ENCODE peak calls at places on chromosomes 1 and 21, in ten cellular contexts. A is foreskin fibroblast, F is neural progenitor cell, D is SJSA1, U is upper lobe of right lung, V is WERI-Rb-1, T is fibroblast of villous mesenchyme, P is SK-N-SH, G is small intestine, S is astrocyte. I is an unnamed sample.

GRCh38 chr1:155186266-155186954 is 12.8 kb downstream of the TRIM46 start:
- DNase-seq in A (no peak), F (no peak), D (no peak), U (no peak), V (no peak), T (no peak), P (no peak), G (peak; percentile 36), S (no peak), I (no peak)

GRCh38 chr1:204503122-204503912 is 8.7 kb upstream of the PIK3C2B start:
- DNase-seq in A (peak; percentile 82), F (peak; percentile 69), D (peak; percentile 43), U (no peak), V (no peak), T (peak; percentile 81), P (no peak), G (peak; percentile 85), S (peak; percentile 29), I (peak; percentile 20)

GRCh38 chr21:44513389-44514217 is 26.4 kb downstream of the KRTAP10-1 start:
- DNase-seq in A (no peak), F (no peak), D (no peak), U (no peak), V (no peak), T (no peak), P (no peak), G (peak; percentile 32), S (no peak), I (no peak)

GRCh38 chr1:22831729-22832413 is 121.2 kb downstream of the EPHB2 start:
- DNase-seq in A (peak; percentile 96), F (no peak), D (peak; percentile 79), U (no peak), V (no peak), T (peak; percentile 81), P (no peak), G (peak; percentile 92), S (peak; percentile 94), I (no peak)

GRCh38 chr1:99675994-99676393 is 30.1 kb downstream of the PALMD start:
- DNase-seq in A (no peak), F (no peak), D (no peak), U (no peak), V (no peak), T (no peak), P (no peak), G (no peak), S (no peak), I (no peak)

GRCh38 chr1:185400057-185400456 is 83.0 kb upstream of the IVNS1ABP start:
- DNase-seq in A (peak; percentile 80), F (no peak), D (peak; percentile 43), U (no peak), V (no peak), T (peak; percentile 29), P (no peak), G (no peak), S (peak; percentile 83), I (no peak)

GRCh38 chr1:18913065-18913502 is 10.7 kb upstream of the ALDH4A1 start:
- DNase-seq in A (peak; percentile 93), F (peak; percentile 90), D (peak; percentile 82), U (peak; percentile 92), V (peak; percentile 91), T (peak; percentile 84), P (peak; percentile 95), G (peak; percentile 63), S (peak; percentile 61), I (peak; percentile 47)

GRCh38 chr1:234154320-234155251 is 218.7 kb upstream of the COA6 start:
- DNase-seq in A (peak; percentile 56), F (peak; percentile 84), D (peak; percentile 48), U (no peak), V (peak; percentile 68), T (peak; percentile 70), P (peak; percentile 71), G (peak; percentile 43), S (peak; percentile 64), I (no peak)

DNA sequence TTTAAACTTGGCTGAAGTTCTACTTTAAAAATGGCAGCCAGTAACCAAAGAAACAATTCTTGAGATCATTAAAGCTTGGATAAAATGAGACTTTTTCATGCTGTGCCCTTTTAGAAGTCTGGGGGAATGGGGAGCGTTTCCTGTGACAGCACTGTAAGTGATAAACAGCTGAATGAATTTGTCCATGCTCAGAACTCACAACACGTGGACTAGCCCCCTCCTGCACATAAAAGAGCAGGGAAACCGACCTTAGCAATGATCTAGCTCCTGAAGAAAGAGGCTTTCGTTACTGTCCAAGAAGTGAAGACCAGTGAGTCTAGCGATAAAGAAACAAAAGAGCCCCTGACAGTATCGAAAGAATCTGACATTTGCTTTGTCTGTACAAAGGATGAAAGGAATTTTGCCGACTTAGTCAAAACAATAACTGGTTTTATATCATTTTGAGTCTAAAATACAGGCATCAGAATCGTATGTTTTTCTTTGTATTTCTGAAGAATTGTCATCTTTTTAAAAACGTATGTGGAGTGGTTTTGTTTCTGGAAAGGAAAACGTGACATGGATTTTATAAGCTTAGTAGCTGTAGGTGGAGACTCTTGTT is 60.8 kb downstream of the MAST2 start:
- DNase-seq in A (peak; percentile 31), F (no peak), D (peak; percentile 40), U (no peak), V (peak; percentile 18), T (peak; percentile 32), P (no peak), G (no peak), S (no peak), I (no peak)
- H3K4me3 ChIP-seq in A (peak overlapping the region; percentile 41), F (no peak overlapping the region), D (peak overlapping the region; percentile 21), U (peak overlapping the region; percentile 35), V (peak overlapping the region; percentile 36), T (peak overlapping the region; percentile 45), P (peak overlapping the region; percentile 22), G (no peak overlapping the region), S (peak overlapping the region; percentile 60), I (no peak overlapping the region)

DNA sequence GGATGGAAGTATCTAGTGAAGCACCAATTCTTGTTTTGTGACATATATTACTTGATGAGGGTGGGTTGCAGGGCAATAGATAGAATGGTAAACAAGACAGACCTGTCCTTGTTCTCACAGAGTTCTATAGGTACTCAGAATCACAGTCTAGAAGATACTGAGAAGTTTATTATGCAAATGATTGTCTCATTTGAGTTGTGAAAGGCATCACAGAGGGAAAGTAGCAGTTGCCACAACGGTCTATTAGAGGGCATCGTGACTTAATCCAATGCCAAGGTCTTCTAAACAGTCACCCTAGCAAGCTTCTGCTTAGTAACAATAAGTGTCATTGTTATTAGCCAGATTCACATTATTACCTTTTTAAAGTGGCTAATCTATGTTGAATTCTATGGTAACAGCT is 574.8 kb upstream of the ZRANB2 start:
- DNase-seq in A (no peak), F (no peak), D (no peak), U (no peak), V (no peak), T (no peak), P (no peak), G (no peak), S (no peak), I (no peak)
- H3K4me3 ChIP-seq in A (no peak overlapping the region), F (no peak overlapping the region), D (no peak overlapping the region), U (no peak overlapping the region), V (no peak overlapping the region), T (no peak overlapping the region), P (no peak overlapping the region), G (no peak overlapping the region), S (no peak overlapping the region), I (no peak overlapping the region)

GRCh38 chr1:205972081-205972480 is 28.8 kb upstream of the SLC26A9 start:
- DNase-seq in A (no peak), F (no peak), D (no peak), U (peak; percentile 26), V (no peak), T (no peak), P (no peak), G (no peak), S (no peak), I (no peak)

GRCh38 chr1:205969229-205969628 is 26.0 kb upstream of the SLC26A9 start:
- DNase-seq in A (no peak), F (no peak), D (no peak), U (peak; percentile 34), V (peak; percentile 64), T (no peak), P (no peak), G (no peak), S (no peak), I (no peak)

GRCh38 chr1:205972491-205973168 is 29.4 kb upstream of the SLC26A9 start:
- DNase-seq in A (no peak), F (peak; percentile 52), D (no peak), U (peak; percentile 27), V (no peak), T (no peak), P (peak; percentile 36), G (no peak), S (peak; percentile 58), I (no peak)

GRCh38 chr1:205971082-205971481 is 27.8 kb upstream of the SLC26A9 start:
- DNase-seq in A (no peak), F (no peak), D (no peak), U (no peak), V (peak; percentile 61), T (no peak), P (no peak), G (no peak), S (no peak), I (no peak)

GRCh38 chr1:205970486-205970885 is 27.2 kb upstream of the SLC26A9 start:
- DNase-seq in A (peak; percentile 41), F (no peak), D (no peak), U (no peak), V (no peak), T (peak; percentile 78), P (no peak), G (no peak), S (no peak), I (no peak)
- H3K4me3 ChIP-seq in A (no peak overlapping the region), F (no peak overlapping the region), D (no peak overlapping the region), U (no peak overlapping the region), V (no peak overlapping the region), T (no peak overlapping the region), P (no peak overlapping the region), G (no peak overlapping the region), S (no peak overlapping the region), I (no peak overlapping the region)

GRCh38 chr1:151989131-151989868 is 4.4 kb downstream of the S100A10 start:
- DNase-seq in A (peak; percentile 95), F (no peak), D (peak; percentile 90), U (peak; percentile 85), V (no peak), T (peak; percentile 79), P (no peak), G (peak; percentile 86), S (peak; percentile 87), I (no peak)

GRCh38 chr1:151992345-151993083 is 1.1 kb downstream of the S100A10 start:
- DNase-seq in A (peak; percentile 97), F (peak; percentile 56), D (peak; percentile 94), U (peak; percentile 90), V (no peak), T (peak; percentile 93), P (no peak), G (peak; percentile 98), S (peak; percentile 94), I (peak; percentile 31)

GRCh38 chr1:151990058-151990855 is 3.4 kb downstream of the S100A10 start:
- DNase-seq in A (no peak), F (no peak), D (no peak), U (no peak), V (no peak), T (peak; percentile 18), P (no peak), G (peak; percentile 20), S (no peak), I (no peak)

GRCh38 chr1:151991663-151992344 is 1.9 kb downstream of the S100A10 start:
- DNase-seq in A (no peak), F (no peak), D (peak; percentile 52), U (no peak), V (no peak), T (no peak), P (no peak), G (peak; percentile 20), S (no peak), I (no peak)

DNA sequence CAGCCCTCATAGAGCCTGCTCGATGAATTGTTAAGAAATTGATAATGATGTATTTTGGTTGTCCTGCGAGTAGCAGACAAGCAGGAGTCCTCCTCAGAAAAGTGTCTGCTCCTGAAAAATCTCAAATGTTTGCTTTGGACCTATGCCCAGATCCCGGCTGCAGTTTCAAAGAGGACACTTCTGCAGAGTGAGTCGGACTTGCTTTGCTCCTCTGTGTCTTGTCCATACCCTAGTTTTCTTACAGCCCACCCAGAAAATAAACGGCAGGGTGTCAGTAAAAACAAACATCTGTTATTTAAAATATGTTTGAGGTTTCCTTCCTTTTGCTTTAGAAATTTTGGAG is 2.8 kb downstream of the S100A10 start:
- DNase-seq in A (peak; percentile 89), F (no peak), D (peak; percentile 83), U (no peak), V (no peak), T (peak; percentile 74), P (no peak), G (peak; percentile 67), S (peak; percentile 66), I (no peak)
- H3K4me3 ChIP-seq in A (peak overlapping the region; percentile 91), F (no peak overlapping the region), D (peak overlapping the region; percentile 85), U (peak overlapping the region; percentile 77), V (no peak overlapping the region), T (peak overlapping the region; percentile 77), P (peak overlapping the region; percentile 73), G (peak overlapping the region; percentile 99), S (peak overlapping the region; percentile 83), I (no peak overlapping the region)